ENCODE peak calls at places on chromosomes 6 and 20, in seven cellular contexts. L is MM.1S, E is stomach, T is GM12864, Z is Calu3, B is tibial artery, O is GM10248. W is an unnamed sample.

GRCh38 chr20:43379239-43379917 is 78.3 kb upstream of the SRSF6 start:
- DNase-seq in L (no peak), E (no peak), T (no peak), Z (no peak), B (no peak), O (no peak), W (no peak)

GRCh38 chr6:144104898-144105487 is 9.6 kb upstream of the SF3B5 start:
- DNase-seq in L (peak), E (no peak), T (peak), Z (peak), B (no peak), O (peak), W (peak)

GRCh38 chr6:8530775-8531435 is 95.6 kb upstream of the SLC35B3 start:
- DNase-seq in L (no peak), E (no peak), T (no peak), Z (no peak), B (no peak), O (no peak), W (no peak)

GRCh38 chr6:109455161-109455501 is 441 bp downstream of the MICAL1 start:
- DNase-seq in L (peak), E (no peak), T (no peak), Z (peak), B (no peak), O (peak), W (peak)

GRCh38 chr20:21710863-21711431 is 5.5 kb downstream of the PAX1 start:
- DNase-seq in L (no peak), E (no peak), T (no peak), Z (no peak), B (no peak), O (no peak), W (no peak)

GRCh38 chr6:40181367-40181766 is 247.1 kb upstream of the MOCS1 start:
- DNase-seq in L (no peak), E (no peak), T (no peak), Z (no peak), B (no peak), O (no peak), W (no peak)

GRCh38 chr6:12051861-12052368 is 39.8 kb downstream of the HIVEP1 start:
- DNase-seq in L (peak), E (no peak), T (peak), Z (no peak), B (no peak), O (peak), W (peak)

GRCh38 chr6:125124250-125124777 is 29.3 kb upstream of the TPD52L1 start:
- DNase-seq in L (no peak), E (no peak), T (no peak), Z (peak), B (no peak), O (no peak), W (no peak)

GRCh38 chr6:89978749-89979145 is 84.5 kb downstream of the GJA10 start:
- DNase-seq in L (no peak), E (no peak), T (no peak), Z (no peak), B (no peak), O (no peak), W (no peak)

GRCh38 chr20:58467572-58468330 is 47.4 kb downstream of the APCDD1L start:
- DNase-seq in L (no peak), E (no peak), T (no peak), Z (no peak), B (no peak), O (no peak), W (no peak)

GRCh38 chr6:117270960-117271507 is 5.7 kb downstream of the VGLL2 start:
- DNase-seq in L (no peak), E (no peak), T (no peak), Z (no peak), B (no peak), O (no peak), W (no peak)

GRCh38 chr6:139010674-139011073 is 17.9 kb upstream of the ABRACL start:
- DNase-seq in L (no peak), E (no peak), T (no peak), Z (no peak), B (no peak), O (no peak), W (no peak)

GRCh38 chr20:25227317-25227831 is 20.5 kb upstream of the PYGB start:
- DNase-seq in L (no peak), E (no peak), T (no peak), Z (no peak), B (peak), O (no peak), W (no peak)

GRCh38 chr6:100479180-100480035 is 14.7 kb upstream of the SIM1 start:
- DNase-seq in L (peak), E (no peak), T (peak), Z (peak), B (no peak), O (no peak), W (no peak)

GRCh38 chr6:150592377-150592995 is 7.2 kb upstream of the PLEKHG1 start:
- DNase-seq in L (no peak), E (no peak), T (no peak), Z (no peak), B (no peak), O (no peak), W (no peak)

GRCh38 chr6:11333292-11333849 is 100.9 kb upstream of the NEDD9 start:
- DNase-seq in L (peak), E (no peak), T (no peak), Z (no peak), B (no peak), O (no peak), W (no peak)

GRCh38 chr6:15399651-15400470 is 154.0 kb downstream of the JARID2 start:
- DNase-seq in L (no peak), E (peak), T (no peak), Z (no peak), B (peak), O (no peak), W (no peak)

GRCh38 chr20:56200456-56200855 is 48.1 kb upstream of the MC3R start:
- DNase-seq in L (no peak), E (no peak), T (no peak), Z (no peak), B (no peak), O (no peak), W (no peak)

GRCh38 chr6:44630125-44631028 is 242.9 kb downstream of the CDC5L start:
- DNase-seq in L (peak), E (peak), T (no peak), Z (peak), B (no peak), O (peak), W (peak)

GRCh38 chr6:44253307-44254101 is 3.8 kb downstream of the SLC35B2 start:
- DNase-seq in L (peak), E (peak), T (no peak), Z (peak), B (no peak), O (no peak), W (no peak)

GRCh38 chr6:69871107-69871506 is 4.8 kb downstream of the COL19A1 start:
- DNase-seq in L (no peak), E (no peak), T (no peak), Z (no peak), B (no peak), O (no peak), W (no peak)

GRCh38 chr20:59063358-59064213 is 21.0 kb upstream of the PRELID3B start:
- DNase-seq in L (no peak), E (no peak), T (no peak), Z (peak), B (no peak), O (no peak), W (no peak)

GRCh38 chr6:106473807-106474206 is 113.3 kb downstream of the CRYBG1 start:
- DNase-seq in L (no peak), E (no peak), T (no peak), Z (no peak), B (no peak), O (no peak), W (no peak)

GRCh38 chr6:116408476-116408875 is 37.7 kb downstream of the DSE start:
- DNase-seq in L (no peak), E (no peak), T (no peak), Z (no peak), B (no peak), O (no peak), W (peak)

GRCh38 chr6:137024172-137024990 is 20.4 kb downstream of the IL20RA start:
- DNase-seq in L (no peak), E (no peak), T (no peak), Z (no peak), B (no peak), O (no peak), W (no peak)

GRCh38 chr6:20661721-20662120 is 127.5 kb downstream of the CDKAL1 start:
- DNase-seq in L (no peak), E (no peak), T (no peak), Z (no peak), B (no peak), O (no peak), W (no peak)

GRCh38 chr6:87670707-87671106 is 31.3 kb downstream of the AKIRIN2 start:
- DNase-seq in L (no peak), E (no peak), T (no peak), Z (no peak), B (no peak), O (no peak), W (no peak)

GRCh38 chr6:128112494-128112893 is 211.6 kb upstream of the THEMIS start:
- DNase-seq in L (peak), E (no peak), T (no peak), Z (no peak), B (no peak), O (no peak), W (peak)

GRCh38 chr20:52921300-52921699 is 50.9 kb upstream of the TSHZ2 start:
- DNase-seq in L (no peak), E (no peak), T (no peak), Z (no peak), B (no peak), O (no peak), W (no peak)

GRCh38 chr20:25077610-25078169 is 4.3 kb downstream of the VSX1 start:
- DNase-seq in L (no peak), E (peak), T (no peak), Z (no peak), B (peak), O (no peak), W (no peak)

GRCh38 chr20:50196896-50197295 is 6.3 kb downstream of the CEBPB start:
- DNase-seq in L (no peak), E (no peak), T (no peak), Z (no peak), B (no peak), O (no peak), W (no peak)

GRCh38 chr6:46377209-46377608 is 114.0 kb downstream of the RCAN2 start:
- DNase-seq in L (no peak), E (no peak), T (no peak), Z (no peak), B (peak), O (no peak), W (no peak)

GRCh38 chr6:160730911-160731310 is 28.9 kb downstream of the PLG start:
- DNase-seq in L (no peak), E (no peak), T (no peak), Z (peak), B (no peak), O (no peak), W (no peak)

GRCh38 chr20:25089662-25090061 is 7.7 kb upstream of the VSX1 start:
- DNase-seq in L (no peak), E (no peak), T (no peak), Z (no peak), B (no peak), O (no peak), W (no peak)

DNA sequence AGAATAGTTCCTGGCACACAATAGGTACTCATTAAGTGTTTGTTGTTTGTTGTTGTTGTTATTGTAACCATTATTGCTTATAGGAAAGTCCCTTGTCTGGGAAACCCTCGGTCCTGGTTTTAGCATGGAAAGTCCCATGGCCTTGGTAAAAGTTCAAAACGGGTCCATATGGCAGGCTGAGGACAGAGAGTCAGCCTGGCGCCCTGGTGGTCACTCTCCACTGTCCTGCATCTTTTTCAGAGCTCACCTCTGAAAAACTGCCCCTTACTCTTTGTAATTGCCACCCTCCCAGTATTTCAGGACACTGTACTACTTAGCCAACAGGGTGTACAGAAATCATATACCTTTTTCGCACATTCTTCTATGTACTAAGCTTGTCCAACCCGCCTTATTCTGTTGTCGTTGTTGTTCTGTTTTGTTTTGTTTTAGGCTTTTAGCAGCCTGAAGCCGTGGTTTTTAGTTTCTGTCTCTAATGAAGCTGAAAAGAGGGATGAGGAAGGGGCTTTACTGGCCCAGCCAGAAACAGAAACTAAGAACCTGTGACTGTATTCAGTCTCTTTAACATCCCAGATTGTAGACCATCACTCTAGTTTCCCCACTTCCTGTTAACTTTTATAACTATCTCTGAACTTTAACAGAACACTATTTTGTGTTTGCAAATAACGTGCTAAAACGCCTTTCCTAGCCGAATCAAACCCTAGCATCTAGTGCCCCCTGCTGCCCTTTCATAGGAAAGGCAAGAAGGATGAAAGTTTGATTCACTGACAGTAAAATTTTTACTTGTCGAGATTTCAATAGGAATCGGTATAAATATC is 7.6 kb upstream of the TMEM14A start:
- DNase-seq in L (peak), E (peak), T (peak), Z (peak), B (peak), O (peak), W (peak)
- TF ChIP-seq CTCF in L (peak), E (no peak), T (peak), Z (peak), B (peak), O (peak), W (peak)

GRCh38 chr6:37799263-37799644 is 20.3 kb upstream of the ZFAND3 start:
- DNase-seq in L (no peak), E (no peak), T (no peak), Z (no peak), B (no peak), O (no peak), W (no peak)
- TF ChIP-seq CTCF in L (no peak), E (no peak), T (no peak), Z (no peak), B (no peak), O (no peak), W (no peak)

DNA sequence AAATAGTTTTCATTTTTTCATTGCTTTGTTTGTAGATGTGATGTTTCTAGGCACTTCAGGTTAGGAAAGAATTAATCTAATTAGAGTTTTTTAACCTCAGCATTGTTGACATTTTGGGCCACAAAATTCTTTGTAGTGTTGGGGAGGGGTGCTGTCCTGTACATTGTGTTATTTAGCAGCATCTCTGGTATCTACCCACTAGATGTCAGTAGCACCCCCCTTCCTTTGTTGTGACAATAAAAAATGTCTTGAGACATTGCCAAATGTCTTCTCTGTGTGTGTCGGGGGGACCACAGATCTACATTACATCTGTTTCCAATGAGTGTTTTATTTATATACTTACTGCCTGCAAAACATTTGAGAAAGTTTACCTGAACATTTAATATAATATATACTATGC is 45.6 kb downstream of the EYA4 start:
- DNase-seq in L (peak), E (no peak), T (no peak), Z (peak), B (no peak), O (no peak), W (no peak)
- TF ChIP-seq CTCF in L (peak), E (no peak), T (peak), Z (peak), B (no peak), O (no peak), W (peak)

GRCh38 chr6:142155895-142156757 is 9.1 kb downstream of the VTA1 start:
- DNase-seq in L (peak), E (no peak), T (no peak), Z (no peak), B (no peak), O (no peak), W (no peak)
- TF ChIP-seq CTCF in L (peak), E (no peak), T (peak), Z (no peak), B (peak), O (no peak), W (no peak)